ENCODE peak calls at places on chromosomes 11 and 22, in five cellular contexts. One of them, this sample, is unnamed.

GRCh38 chr11:13831707-13832106 is 130.8 kb upstream of the SPON1 start:
- DNase-seq in A673: no peak
- DNase-seq in naive thymus-derived CD8-positive, alpha-beta T cell: no peak
- DNase-seq in AG08396: no peak
- DNase-seq in hepatic stellate cell: no peak
- DNase-seq in this sample: no peak

GRCh38 chr11:117226388-117227385 is 5.2 kb downstream of the PCSK7 start:
- DNase-seq in A673: peak
- DNase-seq in naive thymus-derived CD8-positive, alpha-beta T cell: peak
- DNase-seq in AG08396: peak
- DNase-seq in hepatic stellate cell: peak
- DNase-seq in this sample: peak

GRCh38 chr22:48920776-48921241 is 906.9 kb downstream of the BRD1 start:
- DNase-seq in A673: no peak
- DNase-seq in naive thymus-derived CD8-positive, alpha-beta T cell: no peak
- DNase-seq in AG08396: no peak
- DNase-seq in hepatic stellate cell: no peak
- DNase-seq in this sample: no peak

GRCh38 chr11:3192511-3193372 is 25.9 kb downstream of the MRGPRG start:
- DNase-seq in A673: no peak
- DNase-seq in naive thymus-derived CD8-positive, alpha-beta T cell: no peak
- DNase-seq in AG08396: no peak
- DNase-seq in hepatic stellate cell: no peak
- DNase-seq in this sample: no peak

GRCh38 chr11:71537537-71537936 is 288 bp upstream of the KRTAP5-8 start:
- DNase-seq in A673: no peak
- DNase-seq in naive thymus-derived CD8-positive, alpha-beta T cell: no peak
- DNase-seq in AG08396: no peak
- DNase-seq in hepatic stellate cell: no peak
- DNase-seq in this sample: no peak

GRCh38 chr11:19933801-19934488 is 221.3 kb downstream of the NAV2 start:
- DNase-seq in A673: no peak
- DNase-seq in naive thymus-derived CD8-positive, alpha-beta T cell: no peak
- DNase-seq in AG08396: no peak
- DNase-seq in hepatic stellate cell: no peak
- DNase-seq in this sample: no peak

GRCh38 chr22:22020425-22020852 is 37.9 kb upstream of the TOP3B start:
- DNase-seq in A673: no peak
- DNase-seq in naive thymus-derived CD8-positive, alpha-beta T cell: no peak
- DNase-seq in AG08396: no peak
- DNase-seq in hepatic stellate cell: no peak
- DNase-seq in this sample: no peak

GRCh38 chr11:20610825-20611224 is 11.4 kb downstream of the SLC6A5 start:
- DNase-seq in A673: no peak
- DNase-seq in naive thymus-derived CD8-positive, alpha-beta T cell: no peak
- DNase-seq in AG08396: no peak
- DNase-seq in hepatic stellate cell: no peak
- DNase-seq in this sample: no peak

GRCh38 chr11:26229270-26229669 is 102.7 kb upstream of the ANO3 start:
- DNase-seq in A673: peak
- DNase-seq in naive thymus-derived CD8-positive, alpha-beta T cell: no peak
- DNase-seq in AG08396: no peak
- DNase-seq in hepatic stellate cell: peak
- DNase-seq in this sample: no peak

GRCh38 chr11:83990160-83990733 is 704.1 kb upstream of the CCDC90B start:
- DNase-seq in A673: peak
- DNase-seq in naive thymus-derived CD8-positive, alpha-beta T cell: no peak
- DNase-seq in AG08396: no peak
- DNase-seq in hepatic stellate cell: no peak
- DNase-seq in this sample: no peak

GRCh38 chr11:114340311-114341131 is 44.3 kb downstream of the NNMT start:
- DNase-seq in A673: peak
- DNase-seq in naive thymus-derived CD8-positive, alpha-beta T cell: peak
- DNase-seq in AG08396: peak
- DNase-seq in hepatic stellate cell: no peak
- DNase-seq in this sample: no peak

GRCh38 chr11:122488892-122489291 is 166.6 kb upstream of the UBASH3B start:
- DNase-seq in A673: no peak
- DNase-seq in naive thymus-derived CD8-positive, alpha-beta T cell: no peak
- DNase-seq in AG08396: no peak
- DNase-seq in hepatic stellate cell: no peak
- DNase-seq in this sample: no peak

GRCh38 chr11:43632171-43632570 is 48.4 kb upstream of the HSD17B12 start:
- DNase-seq in A673: peak
- DNase-seq in naive thymus-derived CD8-positive, alpha-beta T cell: no peak
- DNase-seq in AG08396: no peak
- DNase-seq in hepatic stellate cell: peak
- DNase-seq in this sample: no peak

GRCh38 chr11:121762820-121763219 is 310.1 kb upstream of the SORL1-AS1 start:
- DNase-seq in A673: peak
- DNase-seq in naive thymus-derived CD8-positive, alpha-beta T cell: no peak
- DNase-seq in AG08396: no peak
- DNase-seq in hepatic stellate cell: peak
- DNase-seq in this sample: no peak

GRCh38 chr11:101096036-101096704 is 33.4 kb downstream of the PGR start:
- DNase-seq in A673: peak
- DNase-seq in naive thymus-derived CD8-positive, alpha-beta T cell: no peak
- DNase-seq in AG08396: peak
- DNase-seq in hepatic stellate cell: no peak
- DNase-seq in this sample: no peak

GRCh38 chr11:126607374-126607773 is 251.9 kb downstream of the ST3GAL4 start:
- DNase-seq in A673: peak
- DNase-seq in naive thymus-derived CD8-positive, alpha-beta T cell: no peak
- DNase-seq in AG08396: peak
- DNase-seq in hepatic stellate cell: peak
- DNase-seq in this sample: peak

GRCh38 chr22:48855013-48855412 is 972.7 kb downstream of the BRD1 start:
- DNase-seq in A673: no peak
- DNase-seq in naive thymus-derived CD8-positive, alpha-beta T cell: no peak
- DNase-seq in AG08396: no peak
- DNase-seq in hepatic stellate cell: no peak
- DNase-seq in this sample: no peak

GRCh38 chr22:30894371-30894740 is 74.2 kb downstream of the MORC2 start:
- DNase-seq in A673: no peak
- DNase-seq in naive thymus-derived CD8-positive, alpha-beta T cell: no peak
- DNase-seq in AG08396: no peak
- DNase-seq in hepatic stellate cell: no peak
- DNase-seq in this sample: no peak

GRCh38 chr22:26648011-26648497 is 9.3 kb upstream of the MIAT start:
- DNase-seq in A673: no peak
- DNase-seq in naive thymus-derived CD8-positive, alpha-beta T cell: peak
- DNase-seq in AG08396: no peak
- DNase-seq in hepatic stellate cell: no peak
- DNase-seq in this sample: peak

GRCh38 chr11:46392421-46393230 is 1.1 kb upstream of the CHRM4 start:
- DNase-seq in A673: peak
- DNase-seq in naive thymus-derived CD8-positive, alpha-beta T cell: peak
- DNase-seq in AG08396: peak
- DNase-seq in hepatic stellate cell: peak
- DNase-seq in this sample: peak

GRCh38 chr11:38594881-38595280 is 1996.8 kb upstream of the RAG2 start:
- DNase-seq in A673: no peak
- DNase-seq in naive thymus-derived CD8-positive, alpha-beta T cell: no peak
- DNase-seq in AG08396: no peak
- DNase-seq in hepatic stellate cell: no peak
- DNase-seq in this sample: no peak

GRCh38 chr22:45804319-45804985 is 132.8 kb downstream of the ATXN10 start:
- DNase-seq in A673: no peak
- DNase-seq in naive thymus-derived CD8-positive, alpha-beta T cell: no peak
- DNase-seq in AG08396: no peak
- DNase-seq in hepatic stellate cell: no peak
- DNase-seq in this sample: no peak

GRCh38 chr11:75400110-75400865 is 970 bp downstream of the RPS3 start:
- DNase-seq in A673: peak
- DNase-seq in naive thymus-derived CD8-positive, alpha-beta T cell: peak
- DNase-seq in AG08396: no peak
- DNase-seq in hepatic stellate cell: no peak
- DNase-seq in this sample: no peak

GRCh38 chr11:118602331-118602730 is 5.1 kb upstream of the PHLDB1 start:
- DNase-seq in A673: no peak
- DNase-seq in naive thymus-derived CD8-positive, alpha-beta T cell: no peak
- DNase-seq in AG08396: no peak
- DNase-seq in hepatic stellate cell: no peak
- DNase-seq in this sample: no peak

GRCh38 chr11:80414766-80415165 is 973.9 kb upstream of the TENM4 start:
- DNase-seq in A673: peak
- DNase-seq in naive thymus-derived CD8-positive, alpha-beta T cell: no peak
- DNase-seq in AG08396: no peak
- DNase-seq in hepatic stellate cell: no peak
- DNase-seq in this sample: no peak

GRCh38 chr11:27722117-27722844 is 22.0 kb upstream of the BDNF start:
- DNase-seq in A673: peak
- DNase-seq in naive thymus-derived CD8-positive, alpha-beta T cell: no peak
- DNase-seq in AG08396: peak
- DNase-seq in hepatic stellate cell: peak
- DNase-seq in this sample: no peak

This sample was measured in hypothalamus.